ENCODE peak calls at places on chromosome 10, in nine cellular contexts. C, Y, F, U, I, P, V, B and R are unnamed samples.

GRCh38 chr10:44853148-44853734 is 57.9 kb upstream of the TMEM72 start:
- DNase-seq in Y (no peak), U (no peak), I (no peak), V (no peak), P (no peak), C (no peak), B (no peak), F (no peak), R (no peak)

GRCh38 chr10:76302936-76303656 is 871.7 kb downstream of the LRMDA start:
- DNase-seq in F (peak; percentile 28), I (no peak), P (no peak), U (no peak), V (no peak), B (no peak), C (no peak), Y (no peak), R (no peak)

GRCh38 chr10:118102116-118102515 is 55.4 kb upstream of the RAB11FIP2 start:
- DNase-seq in C (no peak), F (no peak), V (no peak), Y (no peak), P (no peak), I (no peak), U (no peak), B (no peak), R (no peak)

GRCh38 chr10:19809481-19809880 is 6.8 kb upstream of the PLXDC2 start:
- DNase-seq in C (no peak), P (no peak), V (no peak), Y (no peak), F (no peak), U (no peak), B (no peak), I (no peak), R (no peak)

GRCh38 chr10:96509017-96509641 is 4.6 kb downstream of the TLL2 start:
- DNase-seq in P (no peak), U (no peak), F (no peak), B (no peak), Y (no peak), C (no peak), V (no peak), I (no peak), R (no peak)

GRCh38 chr10:127832456-127832855 is 60.3 kb downstream of the CLRN3 start:
- DNase-seq in Y (no peak), P (no peak), F (no peak), V (no peak), C (no peak), U (no peak), B (no peak), I (no peak), R (no peak)

GRCh38 chr10:11532329-11532728 is 79.1 kb downstream of the USP6NL start:
- DNase-seq in B (no peak), I (no peak), P (no peak), F (peak; percentile 67), Y (no peak), C (no peak), V (no peak), U (no peak), R (no peak)

GRCh38 chr10:133126431-133127290 is 33.4 kb upstream of the KNDC1 start:
- DNase-seq in I (no peak), B (no peak), Y (peak; percentile 6), U (no peak), F (no peak), V (peak; percentile 61), P (peak; percentile 43), C (no peak), R (no peak)

GRCh38 chr10:59470570-59470969 is 108.2 kb upstream of the FAM13C start:
- DNase-seq in I (no peak), P (no peak), B (no peak), V (no peak), U (no peak), Y (no peak), C (no peak), F (no peak), R (no peak)

GRCh38 chr10:96457341-96457740 is 56.4 kb downstream of the TLL2 start:
- DNase-seq in P (no peak), F (no peak), B (no peak), V (no peak), U (no peak), Y (no peak), I (no peak), C (no peak), R (no peak)

GRCh38 chr10:67452892-67453291 is 243.1 kb downstream of the CTNNA3 start:
- DNase-seq in F (no peak), U (no peak), P (no peak), B (no peak), V (no peak), I (no peak), C (no peak), Y (no peak), R (no peak)

GRCh38 chr10:124992462-124993344 is 50.8 kb downstream of the ZRANB1 start:
- DNase-seq in F (peak; percentile 47), V (peak; percentile 78), I (peak; percentile 72), P (no peak), Y (peak; percentile 54), U (peak; percentile 43), B (peak; percentile 30), C (peak; percentile 59), R (peak; percentile 63)

GRCh38 chr10:71975087-71975890 is 11.1 kb downstream of the CHST3 start:
- DNase-seq in F (no peak), C (no peak), P (peak; percentile 50), Y (peak; percentile 55), U (no peak), V (no peak), B (no peak), I (peak; percentile 83), R (no peak)
- H3K27ac ChIP-seq in F (peak overlapping the region; percentile 91), C (peak overlapping the region; percentile 56), P (peak overlapping the region; percentile 85), Y (peak overlapping the region; percentile 83), U (peak overlapping the region; percentile 90), V (peak overlapping the region; percentile 84), B (peak overlapping the region; percentile 79), I (peak overlapping the region; percentile 84), R (no peak overlapping the region)

GRCh38 chr10:34180749-34181148 is 634.3 kb downstream of the PARD3 start:
- DNase-seq in F (no peak), C (no peak), V (no peak), P (no peak), I (no peak), U (no peak), Y (no peak), B (no peak), R (no peak)
- H3K4me3 ChIP-seq in F (no peak overlapping the region), C (no peak overlapping the region), V (no peak overlapping the region), P (no peak overlapping the region), I (no peak overlapping the region), U (no peak overlapping the region), Y (no peak overlapping the region), B (no peak overlapping the region), R (no peak overlapping the region)

GRCh38 chr10:50331486-50331885 is 80.2 kb upstream of the ASAH2 start:
- DNase-seq in U (no peak), B (no peak), I (no peak), C (no peak), F (peak; percentile 5), P (no peak), Y (no peak), V (no peak), R (no peak)

GRCh38 chr10:50324680-50325393 is 73.5 kb upstream of the ASAH2 start:
- DNase-seq in B (no peak), I (no peak), V (no peak), F (no peak), Y (no peak), U (no peak), C (no peak), P (no peak), R (no peak)

GRCh38 chr10:50325449-50326188 is 74.3 kb upstream of the ASAH2 start:
- DNase-seq in V (peak; percentile 64), C (no peak), P (no peak), B (peak; percentile 51), I (peak; percentile 52), Y (peak; percentile 22), U (peak; percentile 41), F (no peak), R (no peak)

GRCh38 chr10:50322075-50322474 is 70.8 kb upstream of the ASAH2 start:
- DNase-seq in V (no peak), I (no peak), F (no peak), P (no peak), Y (no peak), U (no peak), B (no peak), C (no peak), R (no peak)

DNA sequence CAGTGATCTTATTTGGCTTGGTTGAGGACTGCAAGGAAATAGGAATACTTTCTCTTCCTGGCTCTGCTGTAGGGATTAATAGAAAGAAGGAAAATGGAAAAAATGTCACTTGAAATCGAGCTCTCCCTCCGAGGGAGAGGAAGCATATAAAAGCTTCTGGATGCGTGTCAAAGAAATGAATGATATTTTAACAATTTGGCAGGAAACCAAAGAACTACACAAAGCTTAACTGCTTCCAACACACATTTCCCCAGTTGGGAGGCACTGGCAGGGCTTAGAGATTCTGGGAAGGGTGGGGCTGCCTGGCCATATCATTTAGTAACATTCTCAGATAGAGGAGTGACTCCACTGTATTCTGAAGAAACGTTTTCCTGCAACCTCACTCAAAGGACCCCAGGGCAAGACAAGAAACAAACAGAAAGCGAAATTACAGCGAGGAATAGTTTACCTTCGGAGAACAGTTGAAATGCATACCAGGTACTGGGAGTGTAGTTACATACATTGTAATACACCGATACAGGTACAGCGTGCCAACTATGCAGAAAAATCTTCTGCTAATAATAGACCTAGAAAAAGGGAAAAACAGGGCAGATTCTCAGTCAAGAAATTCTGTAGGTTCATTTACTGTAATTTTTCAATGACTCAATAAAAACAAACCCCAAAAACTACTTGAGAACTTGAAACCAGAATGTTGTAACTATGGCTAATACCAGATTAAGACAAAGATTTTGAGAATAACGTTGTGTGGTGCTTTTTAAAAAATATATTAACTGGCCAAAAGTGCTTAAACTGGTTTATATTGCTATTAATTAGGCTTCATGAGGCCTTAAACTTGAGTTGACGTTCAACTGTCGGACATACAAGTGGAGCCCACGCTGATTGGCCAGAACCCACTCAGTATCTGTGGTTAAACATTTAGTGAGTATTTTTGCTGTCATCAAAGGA is 75.7 kb upstream of the ASAH2 start:
- DNase-seq in C (no peak), P (no peak), U (no peak), F (no peak), B (no peak), Y (no peak), V (no peak), I (no peak), R (no peak)
- TF ChIP-seq POLR2AphosphoS5 in C (no peak), P (no peak), U (no peak), F (no peak), B (no peak), Y (no peak), V (no peak), I (no peak), R (no peak)

GRCh38 chr10:128921389-128922022 is 545.5 kb upstream of the MGMT start:
- DNase-seq in B (no peak), P (no peak), I (no peak), F (no peak), V (no peak), C (no peak), Y (no peak), U (no peak), R (no peak)
- H3K27ac ChIP-seq in B (no peak overlapping the region), P (no peak overlapping the region), I (peak overlapping the region; percentile 29), F (no peak overlapping the region), V (no peak overlapping the region), C (no peak overlapping the region), Y (no peak overlapping the region), U (no peak overlapping the region), R (no peak overlapping the region)

GRCh38 chr10:48748573-48748972 is 63.9 kb downstream of the WDFY4 start:
- DNase-seq in P (no peak), F (no peak), U (no peak), Y (no peak), B (no peak), C (no peak), V (no peak), I (no peak), R (peak; percentile 14)
- H3K4me3 ChIP-seq in P (no peak overlapping the region), F (no peak overlapping the region), U (no peak overlapping the region), Y (no peak overlapping the region), B (no peak overlapping the region), C (no peak overlapping the region), V (no peak overlapping the region), I (no peak overlapping the region), R (no peak overlapping the region)

GRCh38 chr10:3926675-3927525 is 141.9 kb upstream of the KLF6 start:
- DNase-seq in C (no peak), I (no peak), U (no peak), B (no peak), V (no peak), F (no peak), P (no peak), Y (no peak), R (no peak)
- TF ChIP-seq POLR2AphosphoS5 in C (no peak), I (no peak), U (no peak), B (no peak), V (no peak), F (no peak), P (no peak), Y (no peak), R (no peak)